ENCODE peak calls at places on chromosome 20, in eight cellular contexts. T is PC-3, F is heart left ventricle, U is astrocyte, X is pancreas, Z is HCT116, N is Peyer's patch, B is ovary. E is an unnamed sample.

GRCh38 chr20:32554965-32555289 is 30.2 kb downstream of the NOL4L start:
- DNase-seq in T (no peak), F (peak; percentile 8), U (no peak), X (no peak), Z (no peak), N (no peak), B (no peak), E (no peak)

GRCh38 chr20:40085513-40085912 is 603.5 kb downstream of the MAFB start:
- DNase-seq in T (no peak), F (no peak), U (no peak), X (no peak), Z (no peak), N (no peak), B (no peak), E (no peak)

GRCh38 chr20:33526769-33527168 is 36.9 kb downstream of the CBFA2T2 start:
- DNase-seq in T (peak; percentile 64), F (no peak), U (no peak), X (no peak), Z (no peak), N (no peak), B (no peak), E (no peak)

GRCh38 chr20:931401-931800 is 15.3 kb upstream of the ANGPT4 start:
- DNase-seq in T (peak; percentile 29), F (no peak), U (no peak), X (no peak), Z (peak; percentile 31), N (no peak), B (no peak), E (no peak)

GRCh38 chr20:59398552-59399265 is 98.3 kb downstream of the EDN3 start:
- DNase-seq in T (no peak), F (no peak), U (no peak), X (no peak), Z (no peak), N (no peak), B (no peak), E (no peak)

GRCh38 chr20:47607208-47607613 is 105.5 kb downstream of the NCOA3 start:
- DNase-seq in T (peak; percentile 46), F (no peak), U (peak; percentile 57), X (no peak), Z (peak; percentile 12), N (no peak), B (no peak), E (peak; percentile 51)

GRCh38 chr20:29085625-29086024 is 2171.8 kb upstream of the DEFB115 start:
- DNase-seq in T (no peak), F (no peak), U (no peak), X (no peak), Z (no peak), N (no peak), B (no peak), E (no peak)

GRCh38 chr20:31706607-31707257 is 15.9 kb downstream of the BCL2L1 start:
- DNase-seq in T (peak; percentile 14), F (no peak), U (no peak), X (no peak), Z (no peak), N (no peak), B (no peak), E (no peak)

GRCh38 chr20:58008413-58008812 is 220.0 kb downstream of the ANKRD60 start:
- DNase-seq in T (no peak), F (no peak), U (no peak), X (no peak), Z (no peak), N (no peak), B (peak; percentile 45), E (no peak)

GRCh38 chr20:40359127-40359892 is 329.7 kb downstream of the MAFB start:
- DNase-seq in T (no peak), F (no peak), U (no peak), X (no peak), Z (no peak), N (no peak), B (no peak), E (no peak)

GRCh38 chr20:36579996-36580545 is 6.7 kb downstream of the TGIF2 start:
- DNase-seq in T (no peak), F (no peak), U (peak; percentile 57), X (no peak), Z (no peak), N (no peak), B (no peak), E (peak; percentile 32)

GRCh38 chr20:51400051-51400926 is 142.2 kb downstream of the NFATC2 start:
- DNase-seq in T (no peak), F (no peak), U (no peak), X (no peak), Z (no peak), N (peak; percentile 76), B (no peak), E (no peak)

GRCh38 chr20:51398083-51398482 is 144.4 kb downstream of the NFATC2 start:
- DNase-seq in T (no peak), F (no peak), U (no peak), X (no peak), Z (no peak), N (no peak), B (no peak), E (no peak)

GRCh38 chr20:51396365-51396909 is 146.1 kb downstream of the NFATC2 start:
- DNase-seq in T (no peak), F (no peak), U (no peak), X (no peak), Z (no peak), N (no peak), B (no peak), E (no peak)

GRCh38 chr20:51399138-51399890 is 143.2 kb downstream of the NFATC2 start:
- DNase-seq in T (no peak), F (no peak), U (no peak), X (no peak), Z (no peak), N (no peak), B (no peak), E (no peak)

DNA sequence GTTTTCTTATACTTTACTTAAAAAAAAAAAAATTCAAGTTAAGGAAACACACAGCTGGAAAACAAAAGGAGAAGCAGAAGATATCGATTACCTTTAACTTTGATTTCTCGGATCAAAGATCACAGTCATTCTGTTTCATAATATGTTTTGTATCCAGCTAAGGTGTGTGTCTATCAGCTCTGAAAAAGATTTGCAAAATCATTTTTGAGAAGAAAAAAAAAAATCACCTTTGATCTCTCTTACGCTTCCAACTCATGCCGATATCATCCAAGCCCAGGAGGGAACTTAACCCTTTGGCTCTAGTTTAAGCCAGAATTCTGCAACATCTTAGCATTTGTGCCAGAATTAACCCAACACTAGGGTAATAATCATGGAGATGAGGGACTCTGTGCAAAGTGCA is 144.0 kb downstream of the NFATC2 start:
- DNase-seq in T (no peak), F (no peak), U (no peak), X (no peak), Z (no peak), N (no peak), B (no peak), E (no peak)
- H3K4me1 ChIP-seq in T (no peaks in the 10 kb centered on the region), F (no peaks in the 10 kb centered on the region), U (no peaks in the 10 kb centered on the region), X (no peaks in the 10 kb centered on the region), Z (no peaks in the 10 kb centered on the region), N (no peaks in the 10 kb centered on the region), B (peaks cover 2% of the 10 kb centered on the region), E (peaks cover 6% of the 10 kb centered on the region)

GRCh38 chr20:34954905-34955231 is 738 bp downstream of the GSS start:
- DNase-seq in T (peak; percentile 38), F (no peak), U (peak; percentile 29), X (no peak), Z (peak; percentile 13), N (no peak), B (no peak), E (peak; percentile 38)

GRCh38 chr20:34955232-34956040 is at the start of the genes GSS and MYH7B:
- DNase-seq in T (peak; percentile 98), F (peak; percentile 99), U (peak; percentile 88), X (peak; percentile 99), Z (peak; percentile 91), N (peak; percentile 97), B (peak; percentile 99), E (peak; percentile 99)

GRCh38 chr20:34956751-34957472 is 1.2 kb downstream of the MYH7B start:
- DNase-seq in T (no peak), F (no peak), U (no peak), X (no peak), Z (no peak), N (no peak), B (no peak), E (no peak)

GRCh38 chr20:34953960-34954359 is 1.6 kb downstream of the GSS start:
- DNase-seq in T (no peak), F (no peak), U (no peak), X (no peak), Z (no peak), N (no peak), B (no peak), E (no peak)

GRCh38 chr20:34956041-34956458 is 382 bp downstream of the MYH7B start:
- DNase-seq in T (no peak), F (no peak), U (no peak), X (no peak), Z (no peak), N (no peak), B (no peak), E (no peak)
- TF ChIP-seq CTCF in T (no peak), F (peak; percentile 1), U (no peak), X (no peak), Z (no peak), N (no peak), B (no peak), E (no peak)

GRCh38 chr20:51886341-51886740 is 84.0 kb upstream of the SALL4 start:
- DNase-seq in T (no peak), F (no peak), U (no peak), X (no peak), Z (no peak), N (no peak), B (no peak), E (no peak)
- H3K27ac ChIP-seq in T (no peak overlapping the region), F (no peak overlapping the region), U (no peak overlapping the region), X (no peak overlapping the region), Z (no peak overlapping the region), N (no peak overlapping the region), B (no peak overlapping the region), E (no peak overlapping the region)

GRCh38 chr20:43961541-43962471 is 47.2 kb downstream of the TOX2 start:
- DNase-seq in T (no peak), F (no peak), U (no peak), X (no peak), Z (no peak), N (no peak), B (no peak), E (no peak)

GRCh38 chr20:43963872-43964791 is 49.5 kb downstream of the TOX2 start:
- DNase-seq in T (peak; percentile 56), F (peak; percentile 84), U (peak; percentile 22), X (no peak), Z (no peak), N (peak; percentile 42), B (no peak), E (peak; percentile 94)

GRCh38 chr20:43961116-43961515 is 46.5 kb downstream of the TOX2 start:
- DNase-seq in T (no peak), F (no peak), U (no peak), X (no peak), Z (no peak), N (no peak), B (no peak), E (no peak)

GRCh38 chr20:43962518-43962917 is 47.9 kb downstream of the TOX2 start:
- DNase-seq in T (no peak), F (no peak), U (no peak), X (no peak), Z (no peak), N (no peak), B (no peak), E (no peak)

DNA sequence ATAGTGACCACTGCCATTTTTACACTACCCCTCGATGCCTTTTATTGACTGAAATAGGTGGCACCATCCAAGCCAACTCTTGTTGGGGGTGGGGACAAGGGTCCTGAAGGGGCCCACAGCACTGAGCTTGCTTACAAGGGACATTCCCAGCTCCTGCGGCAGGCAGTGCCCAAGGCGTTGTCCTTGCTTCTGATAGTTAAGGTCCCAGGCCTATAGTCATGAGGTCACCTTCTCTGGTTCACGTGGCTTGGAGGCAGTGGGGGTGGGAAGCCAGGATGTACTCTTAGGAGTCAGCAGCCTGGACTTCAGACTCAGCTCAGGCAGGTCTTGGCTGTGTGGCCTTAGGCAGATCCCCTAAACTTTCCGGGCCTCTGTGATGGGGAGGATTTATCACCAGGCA is 48.6 kb downstream of the TOX2 start:
- DNase-seq in T (no peak), F (no peak), U (no peak), X (no peak), Z (no peak), N (no peak), B (no peak), E (no peak)
- H3K4me1 ChIP-seq in T (peaks cover 8% of the 10 kb centered on the region), F (no peaks in the 10 kb centered on the region), U (peaks cover 7% of the 10 kb centered on the region), X (peaks cover 10% of the 10 kb centered on the region), Z (peaks cover 74% of the 10 kb centered on the region), N (no peaks in the 10 kb centered on the region), B (peaks cover 8% of the 10 kb centered on the region), E (no peaks in the 10 kb centered on the region)